ENCODE peak calls at places on chromosome 1, in ten cellular contexts. X is A673, M is neural progenitor cell, Y is fibroblast of lung, D is tibial artery, G is ascending aorta, R is aorta, L is lower lobe of right lung, V is OCI-LY7, B is heart right ventricle. P is an unnamed sample.
A peak's percentile ranks its signal among the peaks of the same experiment; 100 is the strongest.

GRCh38 chr1:164622057-164622840 is 63.3 kb downstream of the PBX1 start:
- DNase-seq in X (no peak), M (no peak), Y (peak; percentile 51), D (no peak), G (no peak), R (no peak), L (no peak), V (no peak), B (no peak), P (no peak)

GRCh38 chr1:200535605-200536004 is 84.9 kb downstream of the KIF14 start:
- DNase-seq in X (peak; percentile 49), M (peak; percentile 31), Y (peak; percentile 23), D (no peak), G (no peak), R (no peak), L (no peak), V (peak; percentile 35), B (no peak), P (no peak)

GRCh38 chr1:206655471-206655882 is 20.1 kb downstream of the DYRK3 start:
- DNase-seq in X (no peak), M (no peak), Y (no peak), D (no peak), G (no peak), R (no peak), L (no peak), V (no peak), B (peak; percentile 47), P (no peak)

GRCh38 chr1:111399792-111400610 is 27.5 kb downstream of the OVGP1 start:
- DNase-seq in X (peak; percentile 58), M (peak; percentile 67), Y (peak; percentile 73), D (peak; percentile 63), G (no peak), R (no peak), L (no peak), V (peak; percentile 67), B (no peak), P (no peak)

GRCh38 chr1:58255192-58255591 is 291.3 kb downstream of the OMA1 start:
- DNase-seq in X (no peak), M (no peak), Y (no peak), D (no peak), G (no peak), R (no peak), L (no peak), V (no peak), B (no peak), P (no peak)

GRCh38 chr1:10796029-10796944 is at the start of gene CASZ1:
- DNase-seq in X (peak; percentile 95), M (peak; percentile 95), Y (peak; percentile 87), D (peak; percentile 52), G (no peak), R (peak; percentile 78), L (peak; percentile 86), V (no peak), B (peak; percentile 79), P (peak; percentile 89)

GRCh38 chr1:184644771-184645170 is 109.9 kb downstream of the EDEM3 start:
- DNase-seq in X (no peak), M (no peak), Y (no peak), D (no peak), G (no peak), R (no peak), L (no peak), V (no peak), B (no peak), P (no peak)

GRCh38 chr1:117143856-117144255 is 22.3 kb upstream of the TRIM45 start:
- DNase-seq in X (no peak), M (no peak), Y (no peak), D (no peak), G (no peak), R (no peak), L (no peak), V (no peak), B (no peak), P (no peak)

GRCh38 chr1:207876129-207876528 is 34.8 kb downstream of the CD34 start:
- DNase-seq in X (no peak), M (peak; percentile 37), Y (no peak), D (no peak), G (no peak), R (no peak), L (no peak), V (no peak), B (no peak), P (no peak)

GRCh38 chr1:51063121-51063520 is 38.9 kb upstream of the C1orf185 start:
- DNase-seq in X (no peak), M (no peak), Y (peak; percentile 53), D (no peak), G (no peak), R (no peak), L (no peak), V (no peak), B (no peak), P (no peak)

GRCh38 chr1:242212401-242212800 is 213.5 kb upstream of the MAP1LC3C start:
- DNase-seq in X (no peak), M (peak; percentile 58), Y (no peak), D (no peak), G (no peak), R (no peak), L (no peak), V (no peak), B (no peak), P (no peak)

GRCh38 chr1:93323185-93323820 is 22.4 kb upstream of the DR1 start:
- DNase-seq in X (no peak), M (peak; percentile 7), Y (no peak), D (no peak), G (no peak), R (no peak), L (no peak), V (no peak), B (no peak), P (no peak)
- H3K27ac ChIP-seq in X (no peak overlapping the region), M (no peak overlapping the region), Y (no peak overlapping the region), D (no peak overlapping the region), G (no peak overlapping the region), R (no peak overlapping the region), L (no peak overlapping the region), V (no peak overlapping the region), B (no peak overlapping the region), P (no peak overlapping the region)

GRCh38 chr1:224497714-224498573 is 63.3 kb upstream of the WDR26 start:
- DNase-seq in X (peak; percentile 75), M (peak; percentile 49), Y (peak; percentile 74), D (peak; percentile 33), G (no peak), R (peak; percentile 79), L (no peak), V (peak; percentile 24), B (peak; percentile 19), P (peak; percentile 53)

GRCh38 chr1:224496826-224497225 is 62.2 kb upstream of the WDR26 start:
- DNase-seq in X (no peak), M (no peak), Y (no peak), D (no peak), G (no peak), R (no peak), L (no peak), V (no peak), B (no peak), P (no peak)

GRCh38 chr1:224500802-224501201 is 66.2 kb upstream of the WDR26 start:
- DNase-seq in X (peak; percentile 14), M (no peak), Y (no peak), D (no peak), G (no peak), R (no peak), L (no peak), V (no peak), B (no peak), P (no peak)

GRCh38 chr1:224498574-224499170 is 64.1 kb upstream of the WDR26 start:
- DNase-seq in X (peak; percentile 62), M (peak; percentile 54), Y (peak; percentile 42), D (no peak), G (no peak), R (peak; percentile 64), L (no peak), V (no peak), B (peak; percentile 15), P (no peak)

GRCh38 chr1:224499204-224499603 is 64.6 kb upstream of the WDR26 start:
- DNase-seq in X (no peak), M (no peak), Y (no peak), D (no peak), G (no peak), R (no peak), L (no peak), V (no peak), B (no peak), P (no peak)
- H3K4me1 ChIP-seq in X (peaks cover 73% of the 10 kb centered on the region), M (peaks cover 52% of the 10 kb centered on the region), Y (peaks cover 28% of the 10 kb centered on the region), D (peaks cover 47% of the 10 kb centered on the region), G (peaks cover 25% of the 10 kb centered on the region), R (no peaks in the 10 kb centered on the region), L (peaks cover 43% of the 10 kb centered on the region), V (peaks cover 41% of the 10 kb centered on the region), B (peaks cover 50% of the 10 kb centered on the region), P (peaks cover 47% of the 10 kb centered on the region)

DNA sequence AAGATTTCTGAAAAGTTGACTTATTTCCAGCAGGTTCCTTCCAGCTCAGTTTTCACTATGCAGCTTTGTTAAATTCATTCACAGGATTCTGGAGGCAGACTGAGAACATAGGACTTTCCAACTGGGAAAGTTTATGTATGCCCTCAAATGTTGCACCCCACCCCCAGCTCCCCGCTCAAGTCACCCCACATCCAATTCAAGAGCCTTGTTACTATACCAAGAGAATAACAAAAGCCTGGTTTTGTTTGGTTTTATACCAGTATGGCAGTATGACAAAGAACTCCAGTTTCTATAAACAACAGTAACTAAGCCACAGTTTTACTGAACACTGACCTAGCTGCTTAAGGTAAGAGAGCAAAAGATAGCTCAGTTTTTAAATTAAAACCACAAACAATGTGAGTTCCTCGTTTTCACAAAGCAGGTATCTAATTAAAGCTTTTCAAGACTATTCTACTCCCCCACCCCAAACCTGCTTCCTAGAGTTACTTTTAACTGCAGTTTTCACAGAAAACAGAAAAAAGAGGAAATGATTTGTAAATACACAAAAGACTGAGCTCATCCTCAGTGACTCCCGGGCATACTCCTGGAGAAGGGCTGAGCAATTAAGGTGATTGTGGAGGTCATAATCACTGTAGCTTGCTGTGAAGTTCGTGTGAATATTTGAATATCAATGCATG is 59.3 kb upstream of the LHX8 start:
- DNase-seq in X (no peak), M (peak; percentile 25), Y (no peak), D (no peak), G (no peak), R (no peak), L (no peak), V (no peak), B (no peak), P (no peak)
- H3K27ac ChIP-seq in X (no peak overlapping the region), M (peak overlapping the region; percentile 33), Y (no peak overlapping the region), D (no peak overlapping the region), G (no peak overlapping the region), R (no peak overlapping the region), L (no peak overlapping the region), V (no peak overlapping the region), B (no peak overlapping the region), P (no peak overlapping the region)

DNA sequence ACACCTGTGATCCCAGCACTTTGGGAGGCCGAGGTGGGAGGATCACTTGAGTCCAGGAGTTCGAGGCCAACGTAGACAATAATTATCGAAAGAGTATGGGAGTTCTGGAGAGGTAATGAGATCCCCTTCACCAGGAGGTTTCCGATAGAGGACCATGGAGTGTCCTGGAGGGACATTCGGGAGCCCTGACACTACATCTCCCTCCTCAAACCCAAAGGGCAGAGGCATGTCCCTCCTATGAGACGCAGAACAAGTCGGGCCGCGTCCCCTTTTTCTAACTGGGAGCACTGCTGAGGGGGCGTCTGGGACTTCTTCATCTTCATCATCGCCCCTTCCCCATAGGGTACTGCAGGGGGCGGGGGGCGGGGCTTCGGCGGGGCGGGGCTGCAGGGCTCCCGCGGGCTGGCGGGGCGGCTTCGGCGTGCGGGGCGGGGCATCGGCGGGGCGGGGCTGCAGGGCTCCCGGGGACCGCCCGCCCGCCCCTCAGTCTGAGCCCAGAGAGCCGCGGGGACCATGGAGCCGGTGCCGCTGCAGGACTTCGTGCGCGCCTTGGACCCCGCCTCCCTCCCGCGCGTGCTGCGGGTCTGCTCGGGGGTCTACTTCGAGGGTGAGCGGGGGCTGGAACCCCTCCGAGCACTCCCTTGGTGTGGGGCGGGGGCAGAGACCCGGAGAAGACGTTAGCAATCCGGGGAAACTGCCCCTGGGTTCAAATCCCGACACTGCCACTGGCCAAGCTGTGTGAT is at the start of gene THEMIS2:
- DNase-seq in X (peak; percentile 78), M (peak; percentile 89), Y (peak; percentile 39), D (no peak), G (no peak), R (peak; percentile 85), L (peak; percentile 82), V (peak; percentile 71), B (peak; percentile 78), P (peak; percentile 96)
- H3K4me1 ChIP-seq in X (no peaks in the 10 kb centered on the region), M (no peaks in the 10 kb centered on the region), Y (peaks cover 2% of the 10 kb centered on the region), D (peaks cover 14% of the 10 kb centered on the region), G (peaks cover 3% of the 10 kb centered on the region), R (no peaks in the 10 kb centered on the region), L (peaks cover 50% of the 10 kb centered on the region), V (peaks cover 66% of the 10 kb centered on the region), B (peaks cover 22% of the 10 kb centered on the region), P (no peaks in the 10 kb centered on the region)

P was measured in left lung.